ENCODE peak calls at places on chromosomes 13 and 19, in five cellular contexts. T, N, V, K and B are unnamed samples.

GRCh38 chr13:93169980-93170379 is 56.6 kb upstream of the GPC6 start:
- DNase-seq in V (peak), T (no peak), N (no peak), K (peak), B (peak)

GRCh38 chr19:1690570-1691307 is 38.3 kb upstream of the TCF3 start:
- DNase-seq in V (no peak), T (peak), K (no peak), N (no peak), B (peak)

GRCh38 chr19:45492627-45493470 is 4.0 kb downstream of the RTN2 start:
- DNase-seq in K (no peak), T (no peak), N (peak), V (peak), B (peak)

GRCh38 chr19:32197896-32198882 is 147.2 kb upstream of the ZNF507 start:
- DNase-seq in N (no peak), V (no peak), K (no peak), T (no peak), B (no peak)

GRCh38 chr13:19927117-19927734 is 31.3 kb upstream of the ZMYM2 start:
- DNase-seq in V (peak), K (no peak), T (no peak), N (no peak), B (peak)

GRCh38 chr19:4267101-4267900 is 11.8 kb upstream of the SHD start:
- DNase-seq in N (peak), K (peak), V (peak), T (peak), B (peak)

GRCh38 chr19:29810504-29810871 is 1.3 kb upstream of the CCNE1 start:
- DNase-seq in T (peak), K (no peak), V (peak), N (no peak), B (peak)

GRCh38 chr19:10228925-10229324 is 2.2 kb downstream of the S1PR2 start:
- DNase-seq in V (peak), N (no peak), T (no peak), K (no peak), B (peak)

GRCh38 chr13:33636955-33637670 is 180.8 kb upstream of the RFC3 start:
- DNase-seq in T (no peak), N (no peak), V (peak), K (no peak), B (peak)

GRCh38 chr13:60627071-60627686 is 230.2 kb downstream of the TDRD3 start:
- DNase-seq in T (no peak), N (no peak), K (no peak), V (peak), B (peak)

GRCh38 chr19:48325265-48325910 is at the start of gene EMP3:
- DNase-seq in N (peak), T (peak), V (peak), K (peak), B (peak)

GRCh38 chr19:57675881-57676280 is 5.9 kb upstream of the ZNF551 start:
- DNase-seq in K (no peak), V (no peak), N (no peak), T (no peak), B (peak)

GRCh38 chr19:19657397-19657783 is 6.1 kb downstream of the ATP13A1 start:
- DNase-seq in K (no peak), N (no peak), V (no peak), T (no peak), B (peak)

GRCh38 chr13:114055766-114056165 is 76.7 kb downstream of the RASA3 start:
- DNase-seq in T (no peak), N (no peak), K (no peak), V (no peak), B (no peak)
- TF ChIP-seq CTCF in T (no peak), N (no peak), K (no peak), V (no peak), B (no peak)

GRCh38 chr13:87393358-87393757 is 277.8 kb upstream of the SLITRK5 start:
- DNase-seq in K (no peak), N (no peak), V (no peak), T (no peak), B (no peak)

GRCh38 chr13:87403748-87404432 is 267.3 kb upstream of the SLITRK5 start:
- DNase-seq in N (no peak), K (no peak), T (no peak), V (no peak), B (no peak)

GRCh38 chr13:87398047-87398446 is 273.1 kb upstream of the SLITRK5 start:
- DNase-seq in V (no peak), T (no peak), N (no peak), K (no peak), B (no peak)
- TF ChIP-seq CTCF in V (no peak), T (no peak), N (no peak), K (no peak), B (no peak)

GRCh38 chr19:43641333-43641732 is 1.7 kb upstream of the CADM4 start:
- DNase-seq in K (no peak), T (no peak), V (no peak), N (no peak), B (no peak)
- TF ChIP-seq CTCF in K (no peak), T (no peak), V (no peak), N (no peak), B (no peak)

GRCh38 chr19:42155796-42156195 is 23.6 kb upstream of the POU2F2 start:
- DNase-seq in V (no peak), T (no peak), K (no peak), N (no peak), B (no peak)

GRCh38 chr19:42154471-42155323 is 22.5 kb upstream of the POU2F2 start:
- DNase-seq in V (no peak), K (no peak), N (no peak), T (no peak), B (no peak)

GRCh38 chr19:42152285-42152684 is 20.0 kb upstream of the POU2F2 start:
- DNase-seq in V (no peak), K (no peak), T (no peak), N (no peak), B (no peak)

GRCh38 chr19:42152876-42153275 is 20.6 kb upstream of the POU2F2 start:
- DNase-seq in V (no peak), K (no peak), N (no peak), T (no peak), B (no peak)

DNA sequence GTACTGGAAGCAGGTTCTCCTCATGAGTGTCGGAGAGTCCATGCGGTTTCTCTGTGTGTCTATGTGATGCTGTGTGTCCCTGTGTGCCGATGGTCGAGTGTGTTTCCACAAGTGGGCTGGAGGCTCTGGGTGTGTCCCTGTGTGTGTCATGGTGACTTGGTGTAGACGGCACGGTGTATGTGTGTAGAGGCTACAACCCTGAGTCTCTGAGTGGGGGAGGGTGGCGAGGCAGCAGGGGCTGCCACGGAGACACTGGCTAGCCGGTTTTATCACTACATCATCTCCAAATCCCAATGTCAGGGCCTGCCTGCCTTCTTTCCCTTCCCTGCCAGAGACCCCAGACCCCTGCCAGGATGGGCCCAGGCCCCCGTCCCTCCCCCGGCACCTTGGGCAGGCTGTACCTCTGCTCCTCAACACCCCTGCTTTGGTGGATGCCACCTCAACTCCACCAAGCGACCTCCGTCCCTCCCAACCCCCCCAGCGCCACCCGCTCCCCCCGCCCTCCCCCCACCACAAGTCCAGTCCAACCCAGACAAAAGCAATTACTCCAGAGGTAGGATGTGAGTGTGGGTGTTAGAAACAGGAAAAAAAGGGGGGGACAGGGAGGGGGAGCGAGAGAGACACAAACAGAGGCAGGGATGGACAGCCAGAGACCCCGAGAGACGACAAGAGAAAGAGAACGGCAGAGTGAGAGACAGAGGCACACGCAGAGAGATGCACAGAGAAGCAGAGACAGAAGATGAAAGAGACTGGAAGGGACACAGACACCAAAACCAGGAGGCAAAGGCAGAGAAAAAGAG is 21.6 kb upstream of the POU2F2 start:
- DNase-seq in T (no peak), K (no peak), N (no peak), V (no peak), B (no peak)
- TF ChIP-seq CTCF in T (no peak), K (no peak), N (no peak), V (no peak), B (no peak)

GRCh38 chr19:12365372-12366162 is at the start of gene ZNF442:
- DNase-seq in T (peak), K (peak), N (peak), V (peak), B (peak)
- TF ChIP-seq CTCF in T (peak), K (peak), N (peak), V (peak), B (peak)